ENCODE peak calls at places on chromosomes 13 and 19, in seven cellular contexts. One of them, this sample, is unnamed. For H3K4me1, the result is how much of the 10 kb centered on the place peaks cover.

GRCh38 chr13:32284927-32285632 is 30.1 kb downstream of the ZAR1L start:
- DNase-seq in lower lobe of right lung: no peak
- DNase-seq in thoracic aorta: no peak
- DNase-seq in A549: no peak
- DNase-seq in tibial artery: no peak
- DNase-seq in left lung: no peak
- DNase-seq in ascending aorta: no peak
- DNase-seq in this sample: no peak

GRCh38 chr19:35468637-35469036 is 20.6 kb downstream of the FFAR2 start:
- DNase-seq in A549: peak
- DNase-seq in thoracic aorta: no peak
- DNase-seq in ascending aorta: no peak
- DNase-seq in tibial artery: no peak
- DNase-seq in lower lobe of right lung: peak
- DNase-seq in left lung: peak
- DNase-seq in this sample: peak

GRCh38 chr13:48731957-48732569 is 78.3 kb downstream of the CYSLTR2 start:
- DNase-seq in thoracic aorta: no peak
- DNase-seq in left lung: peak
- DNase-seq in ascending aorta: no peak
- DNase-seq in lower lobe of right lung: peak
- DNase-seq in A549: peak
- DNase-seq in tibial artery: no peak
- DNase-seq in this sample: no peak

GRCh38 chr13:34349091-34349722 is 531.3 kb downstream of the RFC3 start:
- DNase-seq in tibial artery: peak
- DNase-seq in lower lobe of right lung: no peak
- DNase-seq in left lung: no peak
- DNase-seq in thoracic aorta: no peak
- DNase-seq in A549: peak
- DNase-seq in ascending aorta: no peak
- DNase-seq in this sample: no peak

GRCh38 chr13:79936368-79937136 is 404.4 kb downstream of the SPRY2 start:
- DNase-seq in ascending aorta: peak
- DNase-seq in thoracic aorta: peak
- DNase-seq in A549: peak
- DNase-seq in lower lobe of right lung: no peak
- DNase-seq in left lung: no peak
- DNase-seq in tibial artery: peak
- DNase-seq in this sample: no peak

GRCh38 chr13:39159393-39159792 is 121.1 kb downstream of the NHLRC3 start:
- DNase-seq in A549: no peak
- DNase-seq in ascending aorta: no peak
- DNase-seq in thoracic aorta: no peak
- DNase-seq in tibial artery: no peak
- DNase-seq in left lung: no peak
- DNase-seq in lower lobe of right lung: no peak
- DNase-seq in this sample: no peak

GRCh38 chr13:106349080-106349841 is 186.2 kb downstream of the EFNB2 start:
- DNase-seq in A549: no peak
- DNase-seq in ascending aorta: no peak
- DNase-seq in tibial artery: no peak
- DNase-seq in thoracic aorta: no peak
- DNase-seq in lower lobe of right lung: peak
- DNase-seq in left lung: peak
- DNase-seq in this sample: peak

GRCh38 chr13:48547663-48548092 is 14.8 kb upstream of the RCBTB2 start:
- DNase-seq in left lung: no peak
- DNase-seq in ascending aorta: no peak
- DNase-seq in tibial artery: no peak
- DNase-seq in lower lobe of right lung: no peak
- DNase-seq in A549: no peak
- DNase-seq in thoracic aorta: no peak
- DNase-seq in this sample: no peak

GRCh38 chr19:18456974-18457373 is 19.0 kb upstream of the ISYNA1 start:
- DNase-seq in lower lobe of right lung: no peak
- DNase-seq in A549: no peak
- DNase-seq in thoracic aorta: no peak
- DNase-seq in ascending aorta: no peak
- DNase-seq in tibial artery: peak
- DNase-seq in left lung: peak
- DNase-seq in this sample: no peak

GRCh38 chr19:38263696-38264485 is 482 bp upstream of the SPINT2 start:
- DNase-seq in A549: peak
- DNase-seq in tibial artery: no peak
- DNase-seq in left lung: peak
- DNase-seq in thoracic aorta: peak
- DNase-seq in ascending aorta: peak
- DNase-seq in lower lobe of right lung: no peak
- DNase-seq in this sample: peak

GRCh38 chr13:27016871-27017270 is 154.7 kb downstream of the USP12 start:
- DNase-seq in left lung: no peak
- DNase-seq in A549: no peak
- DNase-seq in lower lobe of right lung: no peak
- DNase-seq in tibial artery: no peak
- DNase-seq in ascending aorta: no peak
- DNase-seq in thoracic aorta: no peak
- DNase-seq in this sample: no peak

GRCh38 chr13:35797946-35798345 is 321.5 kb upstream of the MAB21L1 start:
- DNase-seq in tibial artery: no peak
- DNase-seq in A549: no peak
- DNase-seq in thoracic aorta: no peak
- DNase-seq in ascending aorta: no peak
- DNase-seq in left lung: no peak
- DNase-seq in lower lobe of right lung: no peak
- DNase-seq in this sample: no peak

GRCh38 chr13:46982856-46983582 is 86.2 kb upstream of the HTR2A start:
- DNase-seq in left lung: no peak
- DNase-seq in tibial artery: no peak
- DNase-seq in ascending aorta: no peak
- DNase-seq in lower lobe of right lung: no peak
- DNase-seq in thoracic aorta: no peak
- DNase-seq in A549: no peak
- DNase-seq in this sample: no peak

GRCh38 chr13:67224148-67224846 is 5.8 kb downstream of the PCDH9 start:
- DNase-seq in A549: peak
- DNase-seq in thoracic aorta: peak
- DNase-seq in lower lobe of right lung: peak
- DNase-seq in ascending aorta: no peak
- DNase-seq in tibial artery: peak
- DNase-seq in left lung: peak
- DNase-seq in this sample: peak

GRCh38 chr19:30669329-30670010 is 297.3 kb downstream of the ZNF536 start:
- DNase-seq in ascending aorta: no peak
- DNase-seq in A549: peak
- DNase-seq in tibial artery: no peak
- DNase-seq in thoracic aorta: no peak
- DNase-seq in left lung: peak
- DNase-seq in lower lobe of right lung: peak
- DNase-seq in this sample: no peak

GRCh38 chr19:12783226-12783848 is 7.9 kb upstream of the JUNB start:
- DNase-seq in A549: peak
- DNase-seq in lower lobe of right lung: no peak
- DNase-seq in tibial artery: no peak
- DNase-seq in left lung: no peak
- DNase-seq in ascending aorta: no peak
- DNase-seq in thoracic aorta: no peak
- DNase-seq in this sample: no peak

GRCh38 chr19:22602631-22603272 is 31.4 kb upstream of the ZNF492 start:
- DNase-seq in thoracic aorta: no peak
- DNase-seq in A549: no peak
- DNase-seq in ascending aorta: no peak
- DNase-seq in tibial artery: no peak
- DNase-seq in left lung: no peak
- DNase-seq in lower lobe of right lung: no peak
- DNase-seq in this sample: no peak

GRCh38 chr19:46408611-46409039 is 4.7 kb downstream of the CCDC8 start:
- DNase-seq in A549: no peak
- DNase-seq in lower lobe of right lung: peak
- DNase-seq in tibial artery: peak
- DNase-seq in ascending aorta: no peak
- DNase-seq in left lung: peak
- DNase-seq in thoracic aorta: peak
- DNase-seq in this sample: no peak

GRCh38 chr19:39372047-39372802 is 18.7 kb downstream of the PAF1 start:
- DNase-seq in tibial artery: peak
- DNase-seq in left lung: no peak
- DNase-seq in lower lobe of right lung: peak
- DNase-seq in thoracic aorta: peak
- DNase-seq in A549: no peak
- DNase-seq in ascending aorta: peak
- DNase-seq in this sample: no peak

GRCh38 chr19:38556521-38557174 is 61.1 kb downstream of the MAP4K1 start:
- DNase-seq in ascending aorta: no peak
- DNase-seq in tibial artery: no peak
- DNase-seq in lower lobe of right lung: no peak
- DNase-seq in thoracic aorta: no peak
- DNase-seq in left lung: peak
- DNase-seq in A549: peak
- DNase-seq in this sample: no peak

GRCh38 chr19:17254636-17255035 is 8.9 kb upstream of the NR2F6 start:
- DNase-seq in tibial artery: no peak
- DNase-seq in thoracic aorta: no peak
- DNase-seq in left lung: no peak
- DNase-seq in lower lobe of right lung: no peak
- DNase-seq in A549: no peak
- DNase-seq in ascending aorta: no peak
- DNase-seq in this sample: no peak
- TF ChIP-seq CTCF in tibial artery: no peak
- TF ChIP-seq CTCF in thoracic aorta: no peak
- TF ChIP-seq CTCF in left lung: no peak
- TF ChIP-seq CTCF in lower lobe of right lung: no peak
- TF ChIP-seq CTCF in A549: no peak
- TF ChIP-seq CTCF in ascending aorta: no peak
- TF ChIP-seq CTCF in this sample: no peak

DNA sequence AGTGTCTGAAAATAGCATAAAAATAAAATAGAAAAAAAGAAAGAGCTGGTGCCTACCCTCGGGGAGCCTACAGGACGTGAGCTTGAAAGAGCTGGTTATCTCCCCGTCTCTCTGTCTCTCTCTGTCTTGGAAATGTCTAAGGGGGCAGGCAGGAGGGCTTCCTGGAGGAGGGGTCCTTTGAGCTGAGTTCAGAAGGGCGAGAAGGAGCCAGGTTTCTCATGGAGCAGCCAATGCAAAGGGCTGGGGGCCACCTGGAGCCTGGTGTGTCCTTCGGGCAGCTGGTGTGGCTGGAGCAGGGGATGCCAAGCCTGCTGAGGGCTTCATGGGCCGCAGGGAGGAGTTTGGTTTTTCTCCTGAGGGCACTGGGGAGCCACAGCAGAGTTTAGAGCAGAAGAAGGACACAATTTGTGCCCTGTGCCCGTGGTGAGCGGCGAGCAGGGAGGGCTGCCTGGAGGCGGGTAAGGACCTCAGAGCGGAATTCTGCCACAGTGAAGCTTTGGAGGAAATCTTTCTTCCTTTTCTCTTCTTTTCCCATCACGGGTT is 38.6 kb downstream of the EFNA2 start:
- DNase-seq in lower lobe of right lung: no peak
- DNase-seq in thoracic aorta: no peak
- DNase-seq in left lung: no peak
- DNase-seq in tibial artery: no peak
- DNase-seq in ascending aorta: no peak
- DNase-seq in A549: no peak
- DNase-seq in this sample: no peak
- H3K4me3 ChIP-seq in lower lobe of right lung: peak
- H3K4me3 ChIP-seq in thoracic aorta: peak
- H3K4me3 ChIP-seq in left lung: no peak
- H3K4me3 ChIP-seq in tibial artery: peak
- H3K4me3 ChIP-seq in ascending aorta: peak
- H3K4me3 ChIP-seq in A549: peak
- H3K4me3 ChIP-seq in this sample: peak

GRCh38 chr19:10293637-10294367 is 4.0 kb downstream of the ICAM5 start:
- DNase-seq in lower lobe of right lung: no peak
- DNase-seq in tibial artery: no peak
- DNase-seq in A549: no peak
- DNase-seq in thoracic aorta: no peak
- DNase-seq in ascending aorta: no peak
- DNase-seq in left lung: peak
- DNase-seq in this sample: no peak

GRCh38 chr19:10295305-10295846 is 5.6 kb downstream of the ICAM5 start:
- DNase-seq in ascending aorta: no peak
- DNase-seq in thoracic aorta: no peak
- DNase-seq in lower lobe of right lung: peak
- DNase-seq in left lung: peak
- DNase-seq in tibial artery: no peak
- DNase-seq in A549: peak
- DNase-seq in this sample: no peak

GRCh38 chr19:10292789-10293636 is 3.3 kb downstream of the ICAM5 start:
- DNase-seq in left lung: peak
- DNase-seq in thoracic aorta: no peak
- DNase-seq in A549: no peak
- DNase-seq in tibial artery: no peak
- DNase-seq in lower lobe of right lung: no peak
- DNase-seq in ascending aorta: no peak
- DNase-seq in this sample: no peak

GRCh38 chr19:10295847-10296591 is 6.3 kb downstream of the ICAM5 start:
- DNase-seq in lower lobe of right lung: no peak
- DNase-seq in tibial artery: no peak
- DNase-seq in left lung: no peak
- DNase-seq in thoracic aorta: no peak
- DNase-seq in A549: no peak
- DNase-seq in ascending aorta: no peak
- DNase-seq in this sample: no peak

DNA sequence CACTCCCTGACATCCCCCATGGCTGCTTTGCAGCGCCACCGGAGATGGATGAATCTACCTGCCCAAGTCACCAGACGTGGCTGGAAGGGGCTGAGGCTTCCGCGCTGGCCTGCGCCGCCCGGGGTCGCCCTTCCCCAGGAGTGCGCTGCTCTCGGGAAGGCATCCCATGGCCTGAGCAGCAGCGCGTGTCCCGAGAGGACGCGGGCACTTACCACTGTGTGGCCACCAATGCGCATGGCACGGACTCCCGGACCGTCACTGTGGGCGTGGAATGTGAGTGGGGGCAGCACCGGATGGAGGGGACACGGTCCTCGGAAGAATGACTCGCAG is 4.6 kb downstream of the ICAM5 start:
- DNase-seq in A549: no peak
- DNase-seq in left lung: peak
- DNase-seq in ascending aorta: no peak
- DNase-seq in tibial artery: no peak
- DNase-seq in thoracic aorta: no peak
- DNase-seq in lower lobe of right lung: no peak
- DNase-seq in this sample: no peak
- H3K4me1 ChIP-seq in A549: under half
- H3K4me1 ChIP-seq in left lung: under half
- H3K4me1 ChIP-seq in ascending aorta: under half
- H3K4me1 ChIP-seq in tibial artery: half or more
- H3K4me1 ChIP-seq in thoracic aorta: under half
- H3K4me1 ChIP-seq in lower lobe of right lung: half or more
- H3K4me1 ChIP-seq in this sample: under half

DNA sequence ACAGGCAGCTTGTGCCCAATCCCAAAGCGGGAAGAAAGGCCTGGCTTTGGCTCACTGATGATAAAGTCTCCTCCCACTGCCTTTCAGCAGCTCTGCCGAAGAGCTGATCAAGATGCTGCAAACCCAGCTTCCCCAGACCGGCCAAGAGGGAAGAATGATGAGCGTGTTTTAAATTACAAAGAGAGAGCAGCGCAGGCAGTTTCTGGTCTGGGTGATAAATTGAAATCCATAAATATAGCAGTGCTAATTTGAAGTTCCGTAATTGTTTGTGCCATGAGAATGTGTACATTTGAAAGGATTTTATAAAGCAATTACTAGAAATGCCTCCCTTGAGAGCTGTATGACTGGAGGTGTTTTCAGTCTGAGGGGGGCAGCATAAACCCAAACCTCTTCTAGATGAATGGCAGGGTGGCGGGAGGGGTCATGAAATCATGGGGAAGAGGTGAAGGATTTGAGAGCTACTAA is 171.8 kb downstream of the STK24 start:
- DNase-seq in tibial artery: no peak
- DNase-seq in A549: no peak
- DNase-seq in ascending aorta: no peak
- DNase-seq in left lung: no peak
- DNase-seq in lower lobe of right lung: no peak
- DNase-seq in thoracic aorta: no peak
- DNase-seq in this sample: peak
- TF ChIP-seq CTCF in tibial artery: no peak
- TF ChIP-seq CTCF in A549: no peak
- TF ChIP-seq CTCF in ascending aorta: no peak
- TF ChIP-seq CTCF in left lung: no peak
- TF ChIP-seq CTCF in lower lobe of right lung: no peak
- TF ChIP-seq CTCF in thoracic aorta: no peak
- TF ChIP-seq CTCF in this sample: no peak